ENCODE peak calls at places on chromosomes 7 and 10, in eight cellular contexts. One of them, this sample, is unnamed.

GRCh38 chr7:128959296-128959695 is 21.6 kb downstream of the IRF5 start:
- DNase-seq in ELR: no peak
- DNase-seq in GM20000: no peak
- DNase-seq in CD4-positive, CD25-positive, alpha-beta regulatory T cell: no peak
- DNase-seq in pons: no peak
- DNase-seq in glutamatergic neuron: no peak
- DNase-seq in uterus: no peak
- DNase-seq in MV-4-11: no peak
- DNase-seq in this sample: no peak

GRCh38 chr7:75847707-75848106 is 31.1 kb upstream of the RHBDD2 start:
- DNase-seq in MV-4-11: peak; percentile 88
- DNase-seq in GM20000: no peak
- DNase-seq in pons: no peak
- DNase-seq in CD4-positive, CD25-positive, alpha-beta regulatory T cell: no peak
- DNase-seq in uterus: no peak
- DNase-seq in ELR: no peak
- DNase-seq in glutamatergic neuron: no peak
- DNase-seq in this sample: no peak

GRCh38 chr10:102154466-102155116 is 2.4 kb downstream of the NOLC1 start:
- DNase-seq in uterus: no peak
- DNase-seq in MV-4-11: no peak
- DNase-seq in GM20000: no peak
- DNase-seq in pons: no peak
- DNase-seq in CD4-positive, CD25-positive, alpha-beta regulatory T cell: no peak
- DNase-seq in glutamatergic neuron: no peak
- DNase-seq in ELR: no peak
- DNase-seq in this sample: no peak

GRCh38 chr10:70784476-70784875 is 701 bp downstream of the TBATA start:
- DNase-seq in uterus: no peak
- DNase-seq in MV-4-11: peak; percentile 10
- DNase-seq in GM20000: no peak
- DNase-seq in ELR: peak; percentile 34
- DNase-seq in pons: no peak
- DNase-seq in CD4-positive, CD25-positive, alpha-beta regulatory T cell: no peak
- DNase-seq in glutamatergic neuron: no peak
- DNase-seq in this sample: no peak

GRCh38 chr7:74495112-74495880 is 41.6 kb downstream of the GTF2IRD1 start:
- DNase-seq in glutamatergic neuron: no peak
- DNase-seq in MV-4-11: no peak
- DNase-seq in CD4-positive, CD25-positive, alpha-beta regulatory T cell: no peak
- DNase-seq in ELR: no peak
- DNase-seq in pons: no peak
- DNase-seq in GM20000: no peak
- DNase-seq in uterus: no peak
- DNase-seq in this sample: no peak

GRCh38 chr10:5534051-5534821 is 9.5 kb downstream of the CALML3 start:
- DNase-seq in MV-4-11: peak; percentile 32
- DNase-seq in CD4-positive, CD25-positive, alpha-beta regulatory T cell: no peak
- DNase-seq in pons: no peak
- DNase-seq in uterus: no peak
- DNase-seq in ELR: no peak
- DNase-seq in glutamatergic neuron: no peak
- DNase-seq in GM20000: no peak
- DNase-seq in this sample: no peak

GRCh38 chr10:128808921-128809440 is 658.1 kb upstream of the MGMT start:
- DNase-seq in uterus: peak; percentile 26
- DNase-seq in pons: no peak
- DNase-seq in CD4-positive, CD25-positive, alpha-beta regulatory T cell: no peak
- DNase-seq in GM20000: no peak
- DNase-seq in glutamatergic neuron: no peak
- DNase-seq in ELR: no peak
- DNase-seq in MV-4-11: no peak
- DNase-seq in this sample: no peak

GRCh38 chr7:141463986-141464385 is 87.2 kb upstream of the AGK start:
- DNase-seq in CD4-positive, CD25-positive, alpha-beta regulatory T cell: no peak
- DNase-seq in GM20000: no peak
- DNase-seq in uterus: no peak
- DNase-seq in MV-4-11: no peak
- DNase-seq in ELR: peak; percentile 43
- DNase-seq in glutamatergic neuron: no peak
- DNase-seq in pons: no peak
- DNase-seq in this sample: no peak

GRCh38 chr10:49408437-49409306 is 12.8 kb upstream of the DRGX start:
- DNase-seq in uterus: no peak
- DNase-seq in ELR: no peak
- DNase-seq in glutamatergic neuron: no peak
- DNase-seq in CD4-positive, CD25-positive, alpha-beta regulatory T cell: peak; percentile 3
- DNase-seq in GM20000: no peak
- DNase-seq in MV-4-11: peak; percentile 15
- DNase-seq in pons: no peak
- DNase-seq in this sample: no peak

GRCh38 chr10:70546585-70546984 is 56.0 kb downstream of the PRF1 start:
- DNase-seq in pons: no peak
- DNase-seq in GM20000: no peak
- DNase-seq in CD4-positive, CD25-positive, alpha-beta regulatory T cell: no peak
- DNase-seq in glutamatergic neuron: no peak
- DNase-seq in ELR: no peak
- DNase-seq in MV-4-11: no peak
- DNase-seq in uterus: no peak
- DNase-seq in this sample: no peak

GRCh38 chr7:21504021-21504420 is 38.8 kb upstream of the DNAH11 start:
- DNase-seq in GM20000: no peak
- DNase-seq in ELR: no peak
- DNase-seq in pons: no peak
- DNase-seq in uterus: no peak
- DNase-seq in glutamatergic neuron: no peak
- DNase-seq in CD4-positive, CD25-positive, alpha-beta regulatory T cell: no peak
- DNase-seq in MV-4-11: no peak
- DNase-seq in this sample: no peak

GRCh38 chr10:47449102-47449978 is 34.6 kb downstream of the ANXA8 start:
- DNase-seq in GM20000: no peak
- DNase-seq in CD4-positive, CD25-positive, alpha-beta regulatory T cell: no peak
- DNase-seq in glutamatergic neuron: no peak
- DNase-seq in ELR: no peak
- DNase-seq in MV-4-11: peak; percentile 2
- DNase-seq in uterus: no peak
- DNase-seq in pons: peak; percentile 36
- DNase-seq in this sample: peak; percentile 47

GRCh38 chr7:99141756-99142726 is 1.9 kb downstream of the SMURF1 start:
- DNase-seq in pons: peak; percentile 75
- DNase-seq in GM20000: peak; percentile 24
- DNase-seq in CD4-positive, CD25-positive, alpha-beta regulatory T cell: peak; percentile 75
- DNase-seq in ELR: peak; percentile 72
- DNase-seq in uterus: peak; percentile 75
- DNase-seq in MV-4-11: peak; percentile 75
- DNase-seq in glutamatergic neuron: peak; percentile 45
- DNase-seq in this sample: peak; percentile 70

GRCh38 chr10:72744566-72744965 is 52.6 kb downstream of the MCU start:
- DNase-seq in ELR: no peak
- DNase-seq in MV-4-11: no peak
- DNase-seq in GM20000: no peak
- DNase-seq in glutamatergic neuron: no peak
- DNase-seq in uterus: no peak
- DNase-seq in CD4-positive, CD25-positive, alpha-beta regulatory T cell: no peak
- DNase-seq in pons: no peak
- DNase-seq in this sample: no peak

GRCh38 chr7:97342512-97342911 is 225.0 kb downstream of the SDHAF3 start:
- DNase-seq in CD4-positive, CD25-positive, alpha-beta regulatory T cell: no peak
- DNase-seq in MV-4-11: no peak
- DNase-seq in uterus: no peak
- DNase-seq in pons: no peak
- DNase-seq in ELR: no peak
- DNase-seq in GM20000: no peak
- DNase-seq in glutamatergic neuron: no peak
- DNase-seq in this sample: no peak

GRCh38 chr10:30529373-30529998 is 95.5 kb downstream of the MAP3K8 start:
- DNase-seq in glutamatergic neuron: no peak
- DNase-seq in CD4-positive, CD25-positive, alpha-beta regulatory T cell: peak; percentile 89
- DNase-seq in GM20000: peak; percentile 47
- DNase-seq in pons: peak; percentile 76
- DNase-seq in MV-4-11: peak; percentile 99
- DNase-seq in ELR: no peak
- DNase-seq in uterus: peak; percentile 27
- DNase-seq in this sample: peak; percentile 62

GRCh38 chr10:125882596-125882995 is 1.5 kb upstream of the DHX32 start:
- DNase-seq in pons: no peak
- DNase-seq in uterus: no peak
- DNase-seq in GM20000: no peak
- DNase-seq in MV-4-11: no peak
- DNase-seq in CD4-positive, CD25-positive, alpha-beta regulatory T cell: no peak
- DNase-seq in glutamatergic neuron: no peak
- DNase-seq in ELR: no peak
- DNase-seq in this sample: no peak

GRCh38 chr7:14687777-14688176 is 214.8 kb downstream of the DGKB start:
- DNase-seq in CD4-positive, CD25-positive, alpha-beta regulatory T cell: no peak
- DNase-seq in pons: no peak
- DNase-seq in GM20000: no peak
- DNase-seq in uterus: no peak
- DNase-seq in glutamatergic neuron: no peak
- DNase-seq in MV-4-11: no peak
- DNase-seq in ELR: no peak
- DNase-seq in this sample: no peak

GRCh38 chr7:23486002-23486773 is 15.9 kb upstream of the IGF2BP3 start:
- DNase-seq in ELR: no peak
- DNase-seq in GM20000: no peak
- DNase-seq in uterus: no peak
- DNase-seq in pons: no peak
- DNase-seq in MV-4-11: no peak
- DNase-seq in CD4-positive, CD25-positive, alpha-beta regulatory T cell: no peak
- DNase-seq in glutamatergic neuron: no peak
- DNase-seq in this sample: no peak

GRCh38 chr10:28997736-28998135 is 291.1 kb upstream of the LYZL1 start:
- DNase-seq in uterus: no peak
- DNase-seq in GM20000: no peak
- DNase-seq in MV-4-11: no peak
- DNase-seq in CD4-positive, CD25-positive, alpha-beta regulatory T cell: no peak
- DNase-seq in pons: no peak
- DNase-seq in glutamatergic neuron: no peak
- DNase-seq in ELR: no peak
- DNase-seq in this sample: no peak

GRCh38 chr10:122348951-122349361 is 25.6 kb upstream of the PLEKHA1 start:
- DNase-seq in uterus: no peak
- DNase-seq in pons: no peak
- DNase-seq in ELR: no peak
- DNase-seq in MV-4-11: no peak
- DNase-seq in CD4-positive, CD25-positive, alpha-beta regulatory T cell: no peak
- DNase-seq in glutamatergic neuron: no peak
- DNase-seq in GM20000: no peak
- DNase-seq in this sample: no peak

GRCh38 chr7:47556511-47557180 is 25.3 kb downstream of the TNS3 start:
- DNase-seq in CD4-positive, CD25-positive, alpha-beta regulatory T cell: no peak
- DNase-seq in uterus: no peak
- DNase-seq in ELR: peak; percentile 33
- DNase-seq in GM20000: no peak
- DNase-seq in glutamatergic neuron: no peak
- DNase-seq in pons: no peak
- DNase-seq in MV-4-11: peak; percentile 71
- DNase-seq in this sample: no peak

GRCh38 chr10:48691812-48692528 is 7.3 kb downstream of the WDFY4 start:
- DNase-seq in MV-4-11: no peak
- DNase-seq in pons: no peak
- DNase-seq in CD4-positive, CD25-positive, alpha-beta regulatory T cell: no peak
- DNase-seq in GM20000: no peak
- DNase-seq in glutamatergic neuron: no peak
- DNase-seq in ELR: no peak
- DNase-seq in uterus: no peak
- DNase-seq in this sample: no peak

GRCh38 chr10:117222552-117223412 is 18.1 kb upstream of the SLC18A2 start:
- DNase-seq in GM20000: no peak
- DNase-seq in glutamatergic neuron: peak; percentile 43
- DNase-seq in CD4-positive, CD25-positive, alpha-beta regulatory T cell: no peak
- DNase-seq in ELR: no peak
- DNase-seq in MV-4-11: no peak
- DNase-seq in uterus: no peak
- DNase-seq in pons: peak; percentile 8
- DNase-seq in this sample: peak; percentile 35

This sample was measured in globus pallidus.